ENCODE peak calls at places on chromosomes 6 and 20, in four cellular contexts. One of them, this sample, is unnamed.

GRCh38 chr20:35226775-35227681 is 538 bp downstream of the MMP24 start:
- DNase-seq in GM12878: no peak
- DNase-seq in HepG2: peak
- DNase-seq in K562: peak
- DNase-seq in this sample: peak

GRCh38 chr6:28638915-28639314 is 113.2 kb downstream of the GPX5 start:
- DNase-seq in GM12878: no peak
- DNase-seq in HepG2: no peak
- DNase-seq in K562: no peak
- DNase-seq in this sample: no peak

GRCh38 chr20:31260326-31260932 is 3.0 kb downstream of the DEFB115 start:
- DNase-seq in GM12878: no peak
- DNase-seq in HepG2: peak
- DNase-seq in K562: peak
- DNase-seq in this sample: peak

GRCh38 chr6:118500130-118501015 is 47.7 kb upstream of the PLN start:
- DNase-seq in GM12878: no peak
- DNase-seq in HepG2: no peak
- DNase-seq in K562: no peak
- DNase-seq in this sample: no peak

GRCh38 chr20:43389839-43390626 is 67.7 kb upstream of the SRSF6 start:
- DNase-seq in GM12878: no peak
- DNase-seq in HepG2: no peak
- DNase-seq in K562: peak
- DNase-seq in this sample: no peak

GRCh38 chr6:70080443-70081062 is 214.2 kb downstream of the COL19A1 start:
- DNase-seq in GM12878: no peak
- DNase-seq in HepG2: no peak
- DNase-seq in K562: no peak
- DNase-seq in this sample: no peak

GRCh38 chr6:67914419-67914818 is 720.7 kb upstream of the ADGRB3 start:
- DNase-seq in GM12878: no peak
- DNase-seq in HepG2: no peak
- DNase-seq in K562: no peak
- DNase-seq in this sample: no peak

GRCh38 chr6:92011681-92012245 is 1407.6 kb downstream of the EPHA7 start:
- DNase-seq in GM12878: no peak
- DNase-seq in HepG2: no peak
- DNase-seq in K562: no peak
- DNase-seq in this sample: no peak

GRCh38 chr20:44768256-44768655 is 22.6 kb downstream of the KCNK15 start:
- DNase-seq in GM12878: no peak
- DNase-seq in HepG2: no peak
- DNase-seq in K562: no peak
- DNase-seq in this sample: no peak

DNA sequence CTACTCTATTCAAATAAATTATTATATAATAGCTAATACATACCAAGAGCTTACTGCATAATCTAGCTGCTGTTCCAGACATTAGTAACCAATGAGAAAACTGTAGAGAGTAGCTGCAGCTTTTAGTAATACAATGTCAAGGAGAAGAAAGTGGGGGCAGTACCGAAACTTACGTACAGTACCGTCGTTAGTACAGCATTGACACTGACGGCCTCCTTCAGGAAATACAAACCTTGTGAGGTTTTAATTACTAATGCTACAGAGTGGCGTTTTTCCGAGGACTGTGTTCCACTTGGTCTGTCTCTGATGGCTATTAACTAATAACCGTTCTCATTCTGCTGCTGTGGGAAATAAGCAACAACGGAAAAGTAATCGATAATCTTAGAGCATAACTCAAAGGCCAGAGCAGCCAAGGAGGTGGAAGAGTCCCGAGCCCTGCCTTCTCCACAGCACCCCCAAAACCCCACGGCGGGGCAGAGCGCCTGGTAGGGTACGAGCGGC is 344 bp upstream of the PM20D2 start:
- DNase-seq in GM12878: peak
- DNase-seq in HepG2: no peak
- DNase-seq in K562: no peak
- DNase-seq in this sample: no peak
- TF ChIP-seq JUND in GM12878: no peak
- TF ChIP-seq JUND in HepG2: no peak
- TF ChIP-seq JUND in K562: no peak
- TF ChIP-seq JUND in this sample: no peak

GRCh38 chr6:142987490-142987889 is 42.5 kb upstream of the HIVEP2 start:
- DNase-seq in GM12878: no peak
- DNase-seq in HepG2: no peak
- DNase-seq in K562: no peak
- DNase-seq in this sample: no peak
- TF ChIP-seq JUND in GM12878: no peak
- TF ChIP-seq JUND in HepG2: no peak
- TF ChIP-seq JUND in K562: no peak
- TF ChIP-seq JUND in this sample: no peak

DNA sequence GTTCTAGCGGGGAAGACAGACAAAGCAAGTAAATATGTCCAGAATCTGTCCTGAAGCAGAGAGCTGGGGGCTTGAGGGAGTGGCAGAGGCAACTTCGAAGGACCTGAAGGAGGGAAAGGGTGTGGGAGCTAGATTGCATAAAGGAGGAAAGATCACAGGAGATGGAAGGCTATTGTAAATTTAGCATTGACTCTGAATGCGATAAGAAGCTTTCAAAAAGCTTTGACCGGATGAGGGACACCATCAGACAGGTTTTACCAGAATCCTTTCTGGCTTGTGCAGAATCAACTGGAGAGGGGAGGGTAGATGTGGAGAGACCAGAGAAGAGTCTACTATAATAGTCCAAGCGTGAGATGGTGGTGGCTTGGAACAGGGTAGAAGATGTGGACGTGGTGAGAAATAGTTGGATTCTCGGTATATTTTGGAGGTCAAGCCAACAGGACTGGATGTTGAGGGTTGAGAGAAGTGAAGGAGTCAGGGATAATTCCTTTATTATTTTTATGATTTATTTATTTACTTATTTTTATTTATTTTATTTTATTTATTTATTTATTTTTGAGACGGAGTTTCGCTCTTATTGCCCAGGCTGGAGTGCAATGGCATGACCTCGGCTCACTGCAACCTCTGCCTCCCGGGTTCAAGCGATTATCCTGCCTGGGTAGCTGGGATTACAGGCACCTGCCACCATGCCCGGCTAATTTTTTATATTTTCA is 19.9 kb upstream of the RIPOR3 start:
- DNase-seq in GM12878: no peak
- DNase-seq in HepG2: no peak
- DNase-seq in K562: no peak
- DNase-seq in this sample: peak
- TF ChIP-seq JUND in GM12878: no peak
- TF ChIP-seq JUND in HepG2: no peak
- TF ChIP-seq JUND in K562: no peak
- TF ChIP-seq JUND in this sample: no peak

GRCh38 chr20:46157625-46158024 is 39.5 kb downstream of the CD40 start:
- DNase-seq in GM12878: no peak
- DNase-seq in HepG2: no peak
- DNase-seq in K562: no peak
- DNase-seq in this sample: no peak

GRCh38 chr20:46158476-46158987 is 40.4 kb downstream of the CD40 start:
- DNase-seq in GM12878: no peak
- DNase-seq in HepG2: no peak
- DNase-seq in K562: no peak
- DNase-seq in this sample: no peak

GRCh38 chr20:46159101-46159897 is 41.2 kb downstream of the CD40 start:
- DNase-seq in GM12878: no peak
- DNase-seq in HepG2: no peak
- DNase-seq in K562: no peak
- DNase-seq in this sample: no peak

GRCh38 chr20:46156065-46156464 is 38.0 kb downstream of the CD40 start:
- DNase-seq in GM12878: no peak
- DNase-seq in HepG2: no peak
- DNase-seq in K562: no peak
- DNase-seq in this sample: no peak

GRCh38 chr20:46157076-46157592 is 39.0 kb downstream of the CD40 start:
- DNase-seq in GM12878: no peak
- DNase-seq in HepG2: no peak
- DNase-seq in K562: no peak
- DNase-seq in this sample: no peak
- TF ChIP-seq JUND in GM12878: no peak
- TF ChIP-seq JUND in HepG2: no peak
- TF ChIP-seq JUND in K562: no peak
- TF ChIP-seq JUND in this sample: no peak

GRCh38 chr6:73942581-73942980 is 246.6 kb downstream of the CD109 start:
- DNase-seq in GM12878: no peak
- DNase-seq in HepG2: peak
- DNase-seq in K562: no peak
- DNase-seq in this sample: no peak
- TF ChIP-seq JUND in GM12878: no peak
- TF ChIP-seq JUND in HepG2: no peak
- TF ChIP-seq JUND in K562: no peak
- TF ChIP-seq JUND in this sample: no peak

GRCh38 chr6:1836690-1837089 is 227.0 kb downstream of the FOXC1 start:
- DNase-seq in GM12878: no peak
- DNase-seq in HepG2: no peak
- DNase-seq in K562: no peak
- DNase-seq in this sample: no peak
- TF ChIP-seq JUND in GM12878: no peak
- TF ChIP-seq JUND in HepG2: no peak
- TF ChIP-seq JUND in K562: no peak
- TF ChIP-seq JUND in this sample: no peak